ENCODE peak calls at places on chromosomes 2 and 18, in five cellular contexts. U is left ventricle myocardium inferior, X is neural crest cell, O is heart left ventricle, P is tibial artery. L is an unnamed sample.
A peak's percentile ranks its signal among the peaks of the same experiment; 100 is the strongest.

GRCh38 chr18:49849331-49850217 is 36.2 kb upstream of the ACAA2 start:
- DNase-seq in U (peak; percentile 31), X (no peak), O (peak; percentile 81), P (no peak), L (peak; percentile 93)

GRCh38 chr2:235493775-235494715 is at the start of gene AGAP1:
- DNase-seq in U (peak; percentile 91), X (peak; percentile 84), O (peak; percentile 90), P (peak; percentile 89), L (peak; percentile 91)

GRCh38 chr18:12628706-12629702 is 28.9 kb downstream of the SPIRE1 start:
- DNase-seq in U (no peak), X (no peak), O (no peak), P (no peak), L (no peak)

GRCh38 chr2:140814141-140814540 is 1316.7 kb downstream of the LRP1B start:
- DNase-seq in U (no peak), X (no peak), O (no peak), P (no peak), L (no peak)

GRCh38 chr2:110770308-110770695 is 37.9 kb downstream of the ACOXL start:
- DNase-seq in U (peak; percentile 44), X (no peak), O (no peak), P (no peak), L (no peak)

GRCh38 chr2:11073251-11073650 is 82.0 kb upstream of the SLC66A3 start:
- DNase-seq in U (no peak), X (peak; percentile 63), O (no peak), P (no peak), L (peak; percentile 52)

GRCh38 chr2:218878941-218879761 is 1.5 kb upstream of the WNT10A start:
- DNase-seq in U (peak; percentile 12), X (no peak), O (no peak), P (no peak), L (peak; percentile 59)

GRCh38 chr2:53913721-53914120 is 54.0 kb upstream of the GPR75 start:
- DNase-seq in U (no peak), X (no peak), O (no peak), P (no peak), L (no peak)

GRCh38 chr2:26758790-26759321 is 5.2 kb upstream of the SLC35F6 start:
- DNase-seq in U (no peak), X (no peak), O (no peak), P (no peak), L (no peak)

GRCh38 chr18:61949946-61950345 is 57.1 kb upstream of the RNF152 start:
- DNase-seq in U (no peak), X (no peak), O (no peak), P (no peak), L (no peak)

GRCh38 chr2:170462433-170463205 is 252.5 kb upstream of the SP5 start:
- DNase-seq in U (no peak), X (no peak), O (no peak), P (no peak), L (no peak)

GRCh38 chr18:48896875-48897511 is 53.8 kb downstream of the SMAD7 start:
- DNase-seq in U (peak; percentile 58), X (no peak), O (peak; percentile 75), P (peak; percentile 82), L (peak; percentile 53)

GRCh38 chr2:19855528-19856431 is 46.0 kb downstream of the TTC32 start:
- DNase-seq in U (no peak), X (no peak), O (no peak), P (no peak), L (no peak)

GRCh38 chr2:45741451-45741850 is 90.0 kb downstream of the PRKCE start:
- DNase-seq in U (peak; percentile 53), X (no peak), O (peak; percentile 76), P (no peak), L (no peak)

GRCh38 chr18:13521418-13521817 is 204.9 kb downstream of the FAM210A start:
- DNase-seq in U (no peak), X (no peak), O (no peak), P (no peak), L (no peak)

GRCh38 chr2:217691920-217692666 is 310.7 kb downstream of the TNS1 start:
- DNase-seq in U (peak; percentile 33), X (no peak), O (peak; percentile 38), P (peak; percentile 85), L (no peak)

GRCh38 chr2:229375241-229375640 is 104.2 kb upstream of the PID1 start:
- DNase-seq in U (no peak), X (no peak), O (no peak), P (no peak), L (no peak)

GRCh38 chr2:610465-610864 is 66.7 kb downstream of the TMEM18 start:
- DNase-seq in U (no peak), X (no peak), O (no peak), P (no peak), L (no peak)

GRCh38 chr2:155372969-155373368 is 674.5 kb downstream of the KCNJ3 start:
- DNase-seq in U (no peak), X (no peak), O (no peak), P (no peak), L (no peak)

GRCh38 chr2:226796012-226796839 is 3.4 kb downstream of the IRS1 start:
- DNase-seq in U (peak; percentile 18), X (no peak), O (peak; percentile 25), P (no peak), L (no peak)

GRCh38 chr18:72206814-72207213 is 337.3 kb downstream of the CBLN2 start:
- DNase-seq in U (no peak), X (no peak), O (no peak), P (no peak), L (no peak)

GRCh38 chr2:82109418-82109817 is 1804.9 kb upstream of the LRRTM1 start:
- DNase-seq in U (no peak), X (no peak), O (no peak), P (no peak), L (no peak)

GRCh38 chr18:34650121-34650545 is 60.0 kb upstream of the DTNA start:
- DNase-seq in U (no peak), X (no peak), O (no peak), P (no peak), L (no peak)

GRCh38 chr2:105328281-105329196 is 996 bp downstream of the TGFBRAP1 start:
- DNase-seq in U (no peak), X (no peak), O (peak; percentile 32), P (peak; percentile 45), L (peak; percentile 40)

GRCh38 chr18:906416-907170 is 1.9 kb downstream of the ADCYAP1 start:
- DNase-seq in U (no peak), X (no peak), O (no peak), P (no peak), L (no peak)

GRCh38 chr2:3960106-3960505 is 256.7 kb downstream of the DCDC2C start:
- DNase-seq in U (no peak), X (no peak), O (no peak), P (no peak), L (no peak)

GRCh38 chr2:166637051-166637450 is 143.0 kb upstream of the SCN7A start:
- DNase-seq in U (no peak), X (no peak), O (no peak), P (no peak), L (no peak)
- TF ChIP-seq CTCF in U (no peak), X (no peak), O (no peak), P (no peak), L (no peak)

GRCh38 chr2:173964565-173965371 is 405 bp downstream of the SP3 start:
- DNase-seq in U (peak; percentile 91), X (peak; percentile 82), O (peak; percentile 94), P (peak; percentile 91), L (peak; percentile 89)

GRCh38 chr2:173962583-173963110 is 2.5 kb downstream of the SP3 start:
- DNase-seq in U (no peak), X (no peak), O (no peak), P (no peak), L (no peak)

GRCh38 chr2:173962036-173962435 is 3.1 kb downstream of the SP3 start:
- DNase-seq in U (no peak), X (no peak), O (no peak), P (no peak), L (no peak)

GRCh38 chr2:173963817-173964564 is 1.2 kb downstream of the SP3 start:
- DNase-seq in U (peak; percentile 93), X (peak; percentile 81), O (peak; percentile 92), P (peak; percentile 89), L (peak; percentile 96)

GRCh38 chr2:173963323-173963816 is 1.8 kb downstream of the SP3 start:
- DNase-seq in U (no peak), X (peak; percentile 46), O (no peak), P (peak; percentile 39), L (peak; percentile 46)
- TF ChIP-seq CTCF in U (peak; percentile 48), X (peak; percentile 65), O (peak; percentile 49), P (peak; percentile 51), L (peak; percentile 66)

DNA sequence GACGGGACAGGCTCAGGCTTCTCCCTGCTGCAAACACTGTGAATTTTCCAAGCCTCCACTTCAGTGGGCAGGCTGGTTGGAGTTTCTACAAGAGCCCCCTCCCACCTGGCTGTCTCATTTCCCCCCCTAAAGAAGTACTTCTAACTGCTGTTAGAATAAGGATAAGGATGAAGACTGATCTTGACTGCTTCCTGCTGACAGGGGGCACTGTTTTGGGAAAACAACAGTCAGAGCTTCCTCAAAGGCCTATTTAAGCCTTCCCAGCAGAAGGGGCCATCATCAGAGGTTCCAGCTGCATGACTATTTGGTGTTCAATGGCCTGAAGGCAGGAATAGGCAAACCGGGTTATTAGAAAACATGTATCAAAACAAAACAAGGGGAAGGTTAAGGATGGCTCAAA is 1162.8 kb downstream of the DSC3 start:
- DNase-seq in U (no peak), X (no peak), O (no peak), P (no peak), L (no peak)
- TF ChIP-seq CTCF in U (no peak), X (no peak), O (no peak), P (no peak), L (no peak)

GRCh38 chr2:113910110-113910717 is 20.3 kb downstream of the ACTR3 start:
- DNase-seq in U (no peak), X (no peak), O (no peak), P (no peak), L (no peak)
- TF ChIP-seq CTCF in U (no peak), X (no peak), O (no peak), P (no peak), L (no peak)

DNA sequence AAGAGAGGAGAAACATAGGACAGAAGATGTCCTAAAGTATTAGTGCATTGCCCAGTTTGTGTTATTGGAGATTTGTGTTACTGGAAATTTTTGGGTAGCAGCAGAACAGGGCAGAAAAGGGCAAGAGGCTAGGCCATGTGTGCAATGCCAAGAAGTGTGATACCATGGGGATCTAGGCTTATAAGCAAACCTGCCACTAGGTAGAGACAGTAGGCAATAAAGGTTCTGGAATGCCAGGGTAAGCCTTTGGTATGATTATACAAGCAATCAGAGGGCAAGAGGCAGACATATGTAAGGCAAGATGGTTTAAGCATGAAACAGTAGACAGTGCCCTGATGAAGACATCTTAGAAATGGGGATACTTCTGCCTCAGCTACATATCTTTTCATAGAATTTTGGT is 12.3 kb upstream of the CERS6 start:
- DNase-seq in U (no peak), X (no peak), O (no peak), P (no peak), L (no peak)
- TF ChIP-seq CTCF in U (peak; percentile 38), X (no peak), O (peak; percentile 32), P (no peak), L (no peak)

GRCh38 chr2:129585760-129586159 is 393.7 kb upstream of the RAB6C start:
- DNase-seq in U (no peak), X (no peak), O (no peak), P (no peak), L (no peak)

GRCh38 chr2:129587426-129588064 is 391.9 kb upstream of the RAB6C start:
- DNase-seq in U (no peak), X (no peak), O (no peak), P (no peak), L (no peak)
- TF ChIP-seq CTCF in U (peak; percentile 17), X (no peak), O (no peak), P (no peak), L (no peak)